ENCODE peak calls at places on chromosomes 5 and 9, in four cellular contexts. U is IMR-90, N is H1, M is mesendoderm. A is an unnamed sample.

GRCh38 chr5:80554646-80555045 is 15.4 kb downstream of the ANKRD34B start:
- DNase-seq in U (no peak), N (no peak), M (peak), A (peak)

GRCh38 chr9:89868100-89868499 is 263.3 kb downstream of the GADD45G start:
- DNase-seq in U (no peak), N (no peak), M (no peak), A (no peak)

GRCh38 chr5:61667523-61668229 is 335.6 kb downstream of the ZSWIM6 start:
- DNase-seq in U (no peak), N (no peak), M (no peak), A (no peak)

GRCh38 chr9:108603141-108603540 is 252.6 kb downstream of the ACTL7B start:
- DNase-seq in U (no peak), N (no peak), M (no peak), A (no peak)

GRCh38 chr5:157381746-157382145 is 78.3 kb upstream of the NIPAL4 start:
- DNase-seq in U (no peak), N (no peak), M (no peak), A (no peak)

GRCh38 chr9:37746448-37747270 is 6.9 kb upstream of the TRMT10B start:
- DNase-seq in U (peak), N (no peak), M (peak), A (no peak)

GRCh38 chr5:39624890-39625289 is 200.1 kb upstream of the DAB2 start:
- DNase-seq in U (no peak), N (no peak), M (no peak), A (no peak)

GRCh38 chr5:116023619-116024018 is 8.7 kb upstream of the ARL14EPL start:
- DNase-seq in U (no peak), N (no peak), M (no peak), A (no peak)

GRCh38 chr9:32524558-32525461 is 1.2 kb downstream of the RIGI start:
- DNase-seq in U (no peak), N (no peak), M (peak), A (peak)

GRCh38 chr5:7856855-7857254 is 5.9 kb upstream of the CFAP90 start:
- DNase-seq in U (peak), N (no peak), M (peak), A (peak)

GRCh38 chr9:17578911-17579793 is at the start of gene SH3GL2:
- DNase-seq in U (peak), N (peak), M (peak), A (peak)

GRCh38 chr5:82164109-82164956 is 113.8 kb downstream of the RPS23 start:
- DNase-seq in U (peak), N (no peak), M (no peak), A (no peak)

GRCh38 chr5:107430077-107430625 is 240.6 kb downstream of the EFNA5 start:
- DNase-seq in U (no peak), N (no peak), M (no peak), A (no peak)

GRCh38 chr9:10562581-10563343 is 50.0 kb downstream of the PTPRD start:
- DNase-seq in U (no peak), N (no peak), M (peak), A (no peak)

GRCh38 chr5:39093351-39093749 is 19.2 kb upstream of the RICTOR start:
- DNase-seq in U (peak), N (no peak), M (no peak), A (no peak)

GRCh38 chr9:112443200-112443599 is 43.4 kb upstream of the KIAA1958 start:
- DNase-seq in U (peak), N (no peak), M (peak), A (no peak)

DNA sequence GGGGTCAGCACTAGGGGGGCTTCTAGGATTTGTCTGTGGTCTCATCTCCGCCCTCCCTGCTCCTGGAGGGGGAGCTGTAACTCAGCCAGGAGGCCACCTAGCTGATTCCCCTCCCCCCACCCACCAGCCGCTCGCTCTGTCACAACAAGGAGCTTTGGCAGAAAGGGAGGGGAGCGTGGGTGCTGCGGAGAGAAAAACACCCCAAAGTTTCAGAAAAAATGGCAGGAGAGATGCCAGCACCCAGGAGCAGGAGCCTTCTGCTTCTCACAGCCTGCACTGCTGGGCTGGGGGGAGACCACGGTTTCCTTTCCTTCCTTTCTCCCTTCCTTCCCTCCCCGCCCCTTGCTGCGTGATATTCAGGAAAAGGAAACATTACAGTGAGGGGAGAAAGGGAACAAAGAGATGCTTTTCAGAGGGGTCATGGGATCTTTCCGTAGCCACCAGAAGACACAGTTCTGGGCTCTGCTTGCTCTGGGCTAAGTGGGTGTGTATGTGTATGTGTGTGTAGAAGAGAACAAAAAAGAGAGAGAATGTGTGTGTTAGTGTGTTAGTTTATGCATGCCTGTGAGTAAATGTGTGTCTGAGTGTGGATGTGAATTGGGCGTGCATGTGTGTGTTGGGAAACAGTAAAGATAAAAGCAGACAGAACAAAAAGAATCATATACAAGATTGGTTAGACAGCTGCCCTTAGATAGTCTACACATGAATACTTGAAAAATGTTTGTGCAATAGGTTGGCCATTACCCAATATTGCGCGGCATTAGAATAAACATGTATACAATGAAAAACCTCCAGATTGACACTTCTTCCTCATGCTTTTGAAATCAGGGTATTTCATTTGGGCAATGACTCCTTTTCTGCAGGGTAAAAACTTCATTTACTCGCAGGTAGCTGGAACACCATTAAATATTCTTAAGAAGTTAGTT is 36.4 kb upstream of the HSPA9 start:
- DNase-seq in U (no peak), N (no peak), M (peak), A (peak)
- H3K4ac ChIP-seq in U (peak), N (no peak), M (no peak), A (no peak)

GRCh38 chr9:98538626-98539031 is 170.1 kb downstream of the GABBR2 start:
- DNase-seq in U (peak), N (no peak), M (no peak), A (no peak)

GRCh38 chr9:98533866-98534265 is 174.9 kb downstream of the GABBR2 start:
- DNase-seq in U (no peak), N (no peak), M (no peak), A (no peak)

GRCh38 chr9:98539954-98540353 is 168.8 kb downstream of the GABBR2 start:
- DNase-seq in U (peak), N (no peak), M (peak), A (no peak)

GRCh38 chr9:98538203-98538602 is 170.5 kb downstream of the GABBR2 start:
- DNase-seq in U (no peak), N (no peak), M (peak), A (no peak)

GRCh38 chr9:98536542-98537173 is 172.1 kb downstream of the GABBR2 start:
- DNase-seq in U (no peak), N (peak), M (peak), A (peak)
- H3K56ac ChIP-seq in U (no peak), N (no peak), M (no peak), A (no peak)

DNA sequence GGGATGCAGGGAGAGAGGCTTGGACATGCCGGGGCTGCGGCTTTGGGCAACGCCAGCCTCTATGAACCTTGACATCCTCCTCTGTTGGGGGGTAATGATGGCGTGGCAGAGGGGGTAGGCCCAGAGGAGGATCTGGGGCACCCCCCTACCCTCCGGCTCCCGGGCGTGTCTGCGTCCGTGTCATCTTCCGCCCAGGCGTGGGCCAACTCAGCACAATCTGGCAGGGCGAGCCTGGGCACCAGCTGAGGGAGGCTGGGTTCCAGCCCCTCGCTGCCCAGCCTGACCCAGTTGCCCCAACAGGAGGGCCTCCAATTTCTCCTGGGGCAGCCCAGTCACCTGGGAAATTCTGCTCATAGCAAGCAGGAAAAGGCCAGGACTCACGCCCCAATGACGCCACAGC is 62.9 kb upstream of the IL17B start:
- DNase-seq in U (no peak), N (no peak), M (no peak), A (no peak)
- H3K4ac ChIP-seq in U (peak), N (no peak), M (no peak), A (no peak)

GRCh38 chr9:134957945-134958227 is 40.2 kb upstream of the FCN1 start:
- DNase-seq in U (no peak), N (no peak), M (no peak), A (no peak)

GRCh38 chr9:134955801-134956200 is 38.1 kb upstream of the FCN1 start:
- DNase-seq in U (no peak), N (no peak), M (no peak), A (no peak)

GRCh38 chr9:134957165-134957944 is 39.6 kb upstream of the FCN1 start:
- DNase-seq in U (no peak), N (no peak), M (no peak), A (no peak)

GRCh38 chr9:134951994-134952393 is 34.3 kb upstream of the FCN1 start:
- DNase-seq in U (no peak), N (no peak), M (no peak), A (no peak)

DNA sequence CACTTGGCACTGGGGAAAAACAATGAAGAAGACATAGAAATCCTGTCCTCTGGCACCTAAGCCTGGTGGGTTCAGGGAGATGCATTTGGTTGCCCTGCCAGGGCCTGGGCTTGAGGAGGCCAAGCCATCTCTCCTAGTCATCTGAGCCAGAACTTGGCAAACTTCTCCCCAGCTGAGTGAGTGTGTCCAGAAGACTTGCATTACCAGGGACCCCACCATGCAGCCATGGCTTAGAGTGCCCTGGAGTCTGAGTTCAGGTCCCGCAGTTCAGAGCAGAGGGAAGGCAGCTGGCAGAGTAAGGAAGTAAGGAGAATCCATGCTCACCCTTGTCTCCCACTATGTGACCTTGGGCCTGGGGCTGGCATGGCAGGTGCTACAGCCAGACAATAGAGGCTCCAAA is 37.4 kb upstream of the FCN1 start:
- DNase-seq in U (no peak), N (no peak), M (no peak), A (no peak)
- H3K56ac ChIP-seq in U (no peak), N (no peak), M (no peak), A (no peak)

GRCh38 chr5:150356575-150357284 is 767 bp upstream of the TCOF1 start:
- DNase-seq in U (no peak), N (no peak), M (no peak), A (no peak)

GRCh38 chr5:150357326-150358260 is at the start of gene TCOF1:
- DNase-seq in U (peak), N (peak), M (peak), A (peak)

GRCh38 chr5:150361301-150361700 is 3.8 kb downstream of the TCOF1 start:
- DNase-seq in U (no peak), N (no peak), M (no peak), A (no peak)

GRCh38 chr5:150355791-150356190 is 1.7 kb upstream of the TCOF1 start:
- DNase-seq in U (no peak), N (no peak), M (no peak), A (no peak)

GRCh38 chr5:150358261-150359095 is 981 bp downstream of the TCOF1 start:
- DNase-seq in U (peak), N (no peak), M (peak), A (no peak)
- H3K4ac ChIP-seq in U (peak), N (no peak), M (peak), A (peak)

GRCh38 chr9:87662808-87663528 is 63.0 kb upstream of the CTSL start:
- DNase-seq in U (peak), N (peak), M (peak), A (peak)
- H3K56ac ChIP-seq in U (no peak), N (no peak), M (no peak), A (no peak)